ENCODE peak calls at places on chromosomes 13 and 19, in seven cellular contexts. S is A549, Q is Peyer's patch, M is HCT116, B is tibial nerve, H is uterus, U is IMR-90. R is an unnamed sample.

GRCh38 chr19:46631481-46631880 is 4.5 kb downstream of the GNG8 start:
- DNase-seq in S (no peak), B (peak), H (peak), M (no peak), Q (no peak), U (peak), R (no peak)

GRCh38 chr13:43686557-43686956 is 100.2 kb downstream of the ENOX1 start:
- DNase-seq in S (peak), M (no peak), Q (no peak), U (peak), B (no peak), H (peak), R (no peak)

GRCh38 chr13:49022472-49023144 is 46.9 kb downstream of the FNDC3A start:
- DNase-seq in B (no peak), S (no peak), M (no peak), U (peak), Q (no peak), H (no peak), R (no peak)

GRCh38 chr19:6718741-6719539 is 1.5 kb downstream of the C3 start:
- DNase-seq in M (peak), S (peak), U (no peak), B (no peak), H (no peak), Q (peak), R (peak)

GRCh38 chr13:19862511-19863313 is 737 bp downstream of the ZMYM5 start:
- DNase-seq in M (no peak), U (peak), H (peak), Q (peak), S (peak), B (peak), R (peak)

GRCh38 chr19:39951686-39952085 is 17.3 kb upstream of the FCGBP start:
- DNase-seq in M (no peak), S (peak), U (peak), H (no peak), B (no peak), Q (no peak), R (no peak)

GRCh38 chr13:46039421-46040036 is 13.0 kb downstream of the ZC3H13 start:
- DNase-seq in B (no peak), U (peak), H (no peak), M (no peak), S (no peak), Q (no peak), R (no peak)

GRCh38 chr13:84139561-84140158 is 257.4 kb upstream of the SLITRK1 start:
- DNase-seq in H (no peak), B (no peak), Q (no peak), M (no peak), S (no peak), U (no peak), R (no peak)

GRCh38 chr19:2260341-2260751 is 4.1 kb upstream of the JSRP1 start:
- DNase-seq in U (no peak), Q (no peak), H (no peak), B (no peak), M (no peak), S (no peak), R (no peak)

GRCh38 chr19:343451-343931 is 1.1 kb downstream of the MIER2 start:
- DNase-seq in H (no peak), Q (no peak), M (no peak), B (no peak), U (no peak), S (no peak), R (peak)

GRCh38 chr19:42427313-42427712 is at the start of gene LIPE:
- DNase-seq in U (no peak), B (no peak), S (no peak), Q (no peak), M (no peak), H (no peak), R (no peak)

GRCh38 chr19:39996218-39996810 is 546 bp upstream of the ZNF546 start:
- DNase-seq in B (no peak), Q (peak), S (peak), U (peak), H (no peak), M (peak), R (peak)

GRCh38 chr19:54207908-54208783 is 7.5 kb downstream of the RPS9 start:
- DNase-seq in H (peak), B (peak), U (peak), S (peak), Q (peak), M (no peak), R (peak)

GRCh38 chr19:41541990-41542584 is 33.9 kb upstream of the CEACAM21 start:
- DNase-seq in Q (peak), B (peak), U (peak), M (peak), S (peak), H (peak), R (peak)

GRCh38 chr13:108911807-108912206 is 282.4 kb downstream of the MYO16 start:
- DNase-seq in Q (no peak), B (no peak), M (no peak), S (no peak), U (no peak), H (no peak), R (no peak)

GRCh38 chr13:113657851-113658741 is at the start of gene ATP4B:
- DNase-seq in M (no peak), Q (no peak), U (no peak), H (peak), B (no peak), S (no peak), R (no peak)

GRCh38 chr13:50161052-50161451 is 145.8 kb downstream of the KCNRG start:
- DNase-seq in S (no peak), H (no peak), Q (no peak), M (no peak), U (peak), B (no peak), R (peak)

GRCh38 chr13:112684041-112684440 is 5.8 kb upstream of the ATP11A start:
- DNase-seq in B (no peak), H (no peak), M (no peak), Q (no peak), U (no peak), S (no peak), R (no peak)

GRCh38 chr19:2016041-2016807 is 710 bp upstream of the BTBD2 start:
- DNase-seq in B (peak), S (peak), Q (peak), U (peak), H (peak), M (peak), R (peak)

GRCh38 chr13:77492982-77493381 is 42.5 kb upstream of the SCEL start:
- DNase-seq in U (no peak), S (peak), M (peak), Q (no peak), B (no peak), H (no peak), R (peak)

GRCh38 chr19:46812898-46813569 is 24.6 kb upstream of the SLC1A5 start:
- DNase-seq in H (no peak), M (no peak), S (no peak), U (no peak), Q (no peak), B (no peak), R (no peak)

GRCh38 chr19:11096210-11096841 is 7.1 kb downstream of the LDLR start:
- DNase-seq in U (peak), H (peak), M (no peak), S (no peak), B (no peak), Q (no peak), R (no peak)
- TF ChIP-seq POLR2A in U (no peak), H (no peak), M (no peak), S (no peak), B (no peak), Q (no peak), R (no peak)

GRCh38 chr19:18203863-18204393 is at the start of gene RAB3A:
- DNase-seq in Q (peak), S (peak), H (peak), U (peak), B (peak), M (peak), R (peak)

GRCh38 chr19:18203408-18203862 is 407 bp downstream of the RAB3A start:
- DNase-seq in U (no peak), B (no peak), H (no peak), Q (peak), M (no peak), S (no peak), R (no peak)

GRCh38 chr19:18205180-18205915 is 1.5 kb upstream of the RAB3A start:
- DNase-seq in Q (peak), H (peak), S (no peak), U (peak), B (peak), M (no peak), R (peak)

GRCh38 chr19:18206018-18206417 is 2.2 kb upstream of the RAB3A start:
- DNase-seq in S (no peak), B (no peak), U (no peak), M (no peak), H (no peak), Q (no peak), R (no peak)

GRCh38 chr19:18204394-18205179 is 745 bp upstream of the RAB3A start:
- DNase-seq in U (no peak), Q (peak), H (peak), B (peak), M (no peak), S (no peak), R (no peak)
- TF ChIP-seq POLR2A in U (peak), Q (peak), H (peak), B (peak), M (no peak), S (no peak), R (peak)

DNA sequence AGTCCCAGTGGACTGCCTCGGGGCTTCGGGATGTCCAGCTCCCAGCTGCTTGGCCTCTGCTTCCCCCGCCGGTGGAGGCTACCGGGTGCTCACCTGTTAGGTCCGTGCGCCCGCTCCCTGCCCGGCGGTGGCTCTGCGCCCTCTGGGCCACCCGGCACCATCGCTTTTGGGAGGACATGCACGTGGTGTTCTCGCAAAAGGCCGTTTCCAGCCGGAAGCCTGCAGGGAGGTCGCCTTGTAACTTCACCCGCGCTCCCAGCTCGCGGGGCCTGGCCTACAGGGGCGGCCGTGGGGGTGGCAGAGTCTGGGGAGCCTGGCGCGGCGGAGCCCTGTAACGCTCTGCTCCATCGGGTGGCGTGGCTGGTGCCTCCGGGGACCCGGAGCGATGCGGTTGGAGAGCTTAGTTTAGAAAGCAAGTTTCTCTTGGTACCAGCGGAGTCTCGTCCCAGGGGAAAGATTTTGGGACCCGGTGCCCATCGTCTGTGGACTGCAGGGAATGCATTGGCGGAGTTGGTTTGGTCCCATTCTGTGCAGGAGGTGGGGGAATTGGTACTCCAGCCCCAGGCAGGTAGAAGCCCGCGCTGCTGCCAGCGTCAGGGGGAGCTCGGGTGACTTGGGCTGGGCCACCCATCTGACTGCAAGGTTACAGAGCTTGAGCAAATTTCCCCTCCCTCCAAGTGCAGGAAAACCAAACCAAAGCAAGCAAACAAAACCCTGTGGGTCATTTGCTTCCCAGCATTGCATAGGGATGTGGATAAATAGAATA is 673 bp downstream of the SPATA13 start:
- DNase-seq in U (no peak), H (no peak), B (no peak), S (no peak), Q (peak), M (no peak), R (peak)
- TF ChIP-seq POLR2A in U (no peak), H (no peak), B (no peak), S (no peak), Q (no peak), M (no peak), R (peak)

DNA sequence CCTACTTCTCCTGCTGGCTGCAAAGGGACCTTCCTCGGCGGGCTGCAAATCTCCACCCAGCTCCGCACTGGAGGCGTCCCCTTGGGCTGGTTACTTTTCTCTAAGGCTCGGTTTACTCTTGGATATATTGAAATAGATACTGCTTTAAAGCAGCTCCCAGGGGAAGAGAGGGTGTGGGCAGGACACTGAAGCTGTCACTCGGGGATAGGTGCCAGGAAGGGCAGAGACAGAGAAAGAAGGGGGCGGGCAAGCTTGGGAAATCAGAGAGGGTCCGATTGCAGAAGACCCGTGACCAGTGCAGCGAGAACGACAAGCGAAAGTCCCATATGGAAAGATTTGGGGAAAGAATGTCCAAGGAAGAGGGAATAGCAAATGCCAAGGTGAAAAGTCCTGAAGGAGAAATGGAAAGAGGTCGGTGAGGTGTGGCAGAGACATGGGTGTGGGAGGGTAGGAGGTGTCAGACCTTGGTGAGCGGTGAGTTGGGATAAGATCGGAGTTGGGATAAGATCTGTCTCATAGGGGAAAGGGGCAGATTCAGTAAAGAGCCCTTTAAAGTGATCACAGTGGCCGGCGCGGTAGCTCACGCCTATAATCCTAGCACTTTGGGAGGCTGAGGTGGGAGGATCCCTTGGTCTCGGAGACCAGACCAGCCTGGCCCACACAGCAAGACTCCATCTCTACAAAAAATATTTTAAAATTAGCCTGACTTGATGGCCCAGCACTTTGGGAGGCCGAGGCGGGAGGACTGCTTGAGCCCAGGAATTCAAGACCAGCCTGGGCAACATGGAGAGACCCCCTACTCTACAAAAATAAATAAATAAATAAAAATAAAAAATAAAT is 618 bp downstream of the THSD8 start:
- DNase-seq in H (no peak), B (no peak), U (no peak), S (no peak), M (no peak), Q (no peak), R (no peak)
- TF ChIP-seq POLR2A in H (no peak), B (no peak), U (no peak), S (no peak), M (no peak), Q (no peak), R (no peak)

GRCh38 chr19:3360494-3361383 is 5.6 kb upstream of the NFIC start:
- DNase-seq in M (no peak), H (peak), B (no peak), Q (peak), U (no peak), S (no peak), R (peak)
- TF ChIP-seq POLR2A in M (peak), H (peak), B (peak), Q (no peak), U (no peak), S (no peak), R (no peak)

GRCh38 chr19:49583239-49583638 is 2.1 kb downstream of the PRRG2 start:
- DNase-seq in H (no peak), B (no peak), S (no peak), Q (no peak), M (no peak), U (no peak), R (no peak)

GRCh38 chr19:49580264-49581006 is at the start of gene NOSIP:
- DNase-seq in S (peak), U (peak), Q (peak), H (peak), M (peak), B (peak), R (peak)

GRCh38 chr19:49579193-49579592 is 1.2 kb downstream of the NOSIP start:
- DNase-seq in B (no peak), S (no peak), H (no peak), M (no peak), Q (no peak), U (no peak), R (no peak)

GRCh38 chr19:49579947-49580263 is 451 bp downstream of the NOSIP start:
- DNase-seq in B (no peak), Q (no peak), H (no peak), U (no peak), S (no peak), M (no peak), R (no peak)

GRCh38 chr19:49581007-49581508 is at the start of gene PRRG2:
- DNase-seq in B (no peak), Q (no peak), U (no peak), S (no peak), M (peak), H (no peak), R (no peak)
- TF ChIP-seq POLR2A in B (no peak), Q (peak), U (no peak), S (no peak), M (no peak), H (no peak), R (no peak)

GRCh38 chr19:50358483-50359431 is 6.7 kb downstream of the NAPSA start:
- DNase-seq in Q (peak), B (no peak), U (peak), M (no peak), S (no peak), H (peak), R (peak)
- TF ChIP-seq POLR2A in Q (no peak), B (peak), U (no peak), M (no peak), S (no peak), H (no peak), R (peak)

GRCh38 chr13:110636053-110636475 is 20.7 kb downstream of the NAXD start:
- DNase-seq in Q (no peak), M (no peak), S (no peak), H (no peak), B (no peak), U (no peak), R (no peak)
- TF ChIP-seq POLR2A in Q (no peak), M (no peak), S (no peak), H (no peak), B (no peak), U (no peak), R (no peak)

R was measured in erythroblast.